ENCODE peak calls at places on chromosomes 4 and X, in ten cellular contexts. X is mesothelial cell of epicardium; J is upper lobe of right lung; N is activated effector memory CD4-positive, alpha-beta T cell treated with Interleukin-2 at 50 U/mL for 16 hours; E is endodermal cell; S is stimulated activated CD8-positive, alpha-beta memory T cell treated with anti-CD3 and anti-CD28 coated beads, Interleukin-15, amount 100 ng/mL, for 1 hour; H is NCI-H1092; O is DMS153; B is breast epithelium; D is right cardiac atrium. T is an unnamed sample.

GRCh38 chrX:7378406-7378805 is 230.5 kb upstream of the PUDP start:
- DNase-seq in X (no peak), J (no peak), N (no peak), E (no peak), S (no peak), H (no peak), O (no peak), B (no peak), D (no peak), T (no peak)

GRCh38 chr4:189022441-189023035 is 883.3 kb downstream of the TRIML1 start:
- DNase-seq in X (no peak), J (no peak), N (no peak), E (no peak), S (no peak), H (no peak), O (no peak), B (no peak), D (no peak), T (no peak)

GRCh38 chr4:122914292-122914904 is 8.0 kb downstream of the NUDT6 start:
- DNase-seq in X (no peak), J (no peak), N (no peak), E (no peak), S (no peak), H (no peak), O (no peak), B (no peak), D (no peak), T (no peak)

GRCh38 chr4:47104986-47105385 is 73.6 kb downstream of the GABRB1 start:
- DNase-seq in X (no peak), J (no peak), N (no peak), E (no peak), S (no peak), H (no peak), O (no peak), B (no peak), D (no peak), T (no peak)

GRCh38 chr4:56147371-56147770 is 198.6 kb downstream of the CEP135 start:
- DNase-seq in X (no peak), J (no peak), N (no peak), E (no peak), S (no peak), H (no peak), O (no peak), B (no peak), D (no peak), T (no peak)

GRCh38 chrX:17689971-17690409 is 47.3 kb upstream of the SCML1 start:
- DNase-seq in X (no peak), J (no peak), N (no peak), E (peak), S (no peak), H (peak), O (peak), B (no peak), D (no peak), T (no peak)

GRCh38 chrX:17521871-17522693 is 147.1 kb downstream of the NHS start:
- DNase-seq in X (no peak), J (no peak), N (no peak), E (peak), S (no peak), H (no peak), O (peak), B (no peak), D (peak), T (no peak)

GRCh38 chr4:8002525-8003309 is 63.1 kb upstream of the AFAP1 start:
- DNase-seq in X (no peak), J (no peak), N (no peak), E (no peak), S (no peak), H (no peak), O (no peak), B (no peak), D (no peak), T (no peak)

GRCh38 chr4:157997296-157997695 is 175.5 kb downstream of the GASK1B start:
- DNase-seq in X (no peak), J (no peak), N (no peak), E (no peak), S (no peak), H (no peak), O (no peak), B (no peak), D (no peak), T (no peak)

GRCh38 chr4:140448830-140449229 is 21.4 kb upstream of the CLGN start:
- DNase-seq in X (no peak), J (no peak), N (no peak), E (no peak), S (no peak), H (no peak), O (no peak), B (no peak), D (no peak), T (no peak)

GRCh38 chr4:125750827-125751466 is 436.2 kb downstream of the FAT4 start:
- DNase-seq in X (no peak), J (no peak), N (no peak), E (peak), S (no peak), H (no peak), O (no peak), B (no peak), D (peak), T (no peak)

GRCh38 chr4:10456270-10457254 is 664 bp downstream of the ZNF518B start:
- DNase-seq in X (no peak), J (peak), N (peak), E (peak), S (no peak), H (peak), O (no peak), B (no peak), D (peak), T (peak)

GRCh38 chr4:155974957-155975356 is 21.3 kb upstream of the CTSO start:
- DNase-seq in X (no peak), J (no peak), N (no peak), E (no peak), S (no peak), H (no peak), O (no peak), B (no peak), D (no peak), T (no peak)

GRCh38 chr4:160020804-160021203 is 917.9 kb downstream of the RAPGEF2 start:
- DNase-seq in X (no peak), J (no peak), N (no peak), E (no peak), S (no peak), H (no peak), O (no peak), B (no peak), D (no peak), T (no peak)

GRCh38 chr4:121676388-121677075 is 20.2 kb downstream of the ANXA5 start:
- DNase-seq in X (no peak), J (no peak), N (no peak), E (peak), S (no peak), H (no peak), O (no peak), B (no peak), D (no peak), T (no peak)

GRCh38 chr4:105637409-105638258 is 70.9 kb downstream of the INTS12 start:
- DNase-seq in X (peak), J (peak), N (no peak), E (no peak), S (no peak), H (peak), O (peak), B (peak), D (peak), T (peak)

GRCh38 chrX:31233941-31234496 is 162.2 kb upstream of the FTHL17 start:
- DNase-seq in X (no peak), J (no peak), N (no peak), E (peak), S (no peak), H (no peak), O (no peak), B (no peak), D (no peak), T (no peak)

GRCh38 chrX:133151320-133151719 is 54.4 kb upstream of the USP26 start:
- DNase-seq in X (no peak), J (no peak), N (no peak), E (no peak), S (no peak), H (no peak), O (no peak), B (no peak), D (no peak), T (no peak)

GRCh38 chr4:186845137-186845842 is 121.6 kb upstream of the FAT1 start:
- DNase-seq in X (no peak), J (no peak), N (no peak), E (no peak), S (no peak), H (no peak), O (no peak), B (no peak), D (peak), T (peak)

GRCh38 chrX:6021316-6022091 is 207.2 kb downstream of the NLGN4X start:
- DNase-seq in X (no peak), J (no peak), N (no peak), E (peak), S (no peak), H (peak), O (peak), B (no peak), D (no peak), T (no peak)

GRCh38 chrX:132745593-132745992 is 212.8 kb downstream of the HS6ST2 start:
- DNase-seq in X (no peak), J (no peak), N (no peak), E (no peak), S (no peak), H (no peak), O (no peak), B (no peak), D (no peak), T (no peak)

GRCh38 chrX:120604359-120604782 is 470 bp downstream of the MCTS1 start:
- DNase-seq in X (no peak), J (no peak), N (peak), E (no peak), S (no peak), H (peak), O (peak), B (no peak), D (peak), T (no peak)

GRCh38 chr4:91936301-91936700 is 367.5 kb upstream of the GRID2 start:
- DNase-seq in X (no peak), J (no peak), N (no peak), E (no peak), S (no peak), H (peak), O (peak), B (no peak), D (no peak), T (no peak)

GRCh38 chrX:34875204-34875603 is 67.4 kb upstream of the FAM47B start:
- DNase-seq in X (no peak), J (no peak), N (no peak), E (no peak), S (no peak), H (peak), O (peak), B (no peak), D (no peak), T (no peak)

GRCh38 chr4:108193891-108194672 is 25.4 kb upstream of the LEF1 start:
- DNase-seq in X (no peak), J (no peak), N (no peak), E (peak), S (no peak), H (no peak), O (no peak), B (no peak), D (no peak), T (no peak)

GRCh38 chr4:109729155-109729562 is 711 bp downstream of the PLA2G12A start:
- DNase-seq in X (no peak), J (no peak), N (no peak), E (no peak), S (no peak), H (no peak), O (no peak), B (no peak), D (no peak), T (no peak)